ENCODE peak calls at places on chromosome 7, in six cellular contexts. U is AG04450, K is GM10248, H is ovary, S is heart left ventricle, X is mammary epithelial cell. W is an unnamed sample.

GRCh38 chr7:90579181-90579688 is 16.9 kb upstream of the CDK14 start:
- DNase-seq in U (no peak), S (no peak), X (peak; percentile 95), K (no peak), H (no peak), W (peak; percentile 92)

GRCh38 chr7:106312906-106313305 is 28.1 kb upstream of the NAMPT start:
- DNase-seq in H (no peak), X (no peak), S (no peak), U (no peak), K (no peak), W (no peak)

GRCh38 chr7:12967322-12967721 is 279.9 kb downstream of the ARL4A start:
- DNase-seq in H (no peak), U (no peak), X (no peak), K (no peak), S (no peak), W (no peak)

GRCh38 chr7:123499211-123499968 is 35.0 kb downstream of the IQUB start:
- DNase-seq in K (no peak), X (no peak), S (no peak), H (no peak), U (no peak), W (no peak)

GRCh38 chr7:39507866-39508551 is 58.2 kb upstream of the YAE1 start:
- DNase-seq in U (no peak), K (peak; percentile 15), S (peak; percentile 27), H (no peak), X (no peak), W (no peak)

GRCh38 chr7:2886900-2887299 is 42.8 kb upstream of the GNA12 start:
- DNase-seq in U (peak; percentile 56), S (peak; percentile 41), X (peak; percentile 68), H (peak; percentile 67), K (peak; percentile 78), W (peak; percentile 89)

GRCh38 chr7:107035446-107035845 is 9.1 kb upstream of the PRKAR2B start:
- DNase-seq in H (no peak), K (no peak), X (peak; percentile 70), U (peak; percentile 61), S (no peak), W (peak; percentile 79)

GRCh38 chr7:9250876-9251275 is 817.5 kb downstream of the NXPH1 start:
- DNase-seq in U (no peak), X (no peak), S (no peak), H (no peak), K (no peak), W (no peak)

GRCh38 chr7:123715198-123715597 is 33.6 kb downstream of the WASL start:
- DNase-seq in U (no peak), K (no peak), H (no peak), X (no peak), S (no peak), W (no peak)

GRCh38 chr7:104096683-104097082 is 107.2 kb upstream of the RELN start:
- DNase-seq in S (no peak), K (no peak), H (no peak), U (no peak), X (peak; percentile 36), W (no peak)

GRCh38 chr7:97006146-97006950 is 995 bp downstream of the DLX6 start:
- DNase-seq in U (no peak), S (no peak), K (no peak), H (peak; percentile 58), X (peak; percentile 55), W (no peak)

GRCh38 chr7:79876769-79877362 is 257.8 kb upstream of the GNAI1 start:
- DNase-seq in S (no peak), X (peak; percentile 78), H (no peak), U (peak; percentile 92), K (no peak), W (peak; percentile 89)

GRCh38 chr7:31488562-31489203 is 25.2 kb upstream of the ITPRID1 start:
- DNase-seq in H (no peak), S (peak; percentile 34), X (peak; percentile 57), K (peak; percentile 74), U (no peak), W (peak; percentile 5)

GRCh38 chr7:30562498-30562897 is 32.2 kb upstream of the GARS1 start:
- DNase-seq in K (no peak), U (peak; percentile 26), H (no peak), S (no peak), X (no peak), W (peak; percentile 73)

GRCh38 chr7:112131016-112131415 is 75.2 kb downstream of the DOCK4 start:
- DNase-seq in K (no peak), H (no peak), X (no peak), U (no peak), S (no peak), W (no peak)

GRCh38 chr7:99623091-99623693 is 6.4 kb downstream of the ZSCAN25 start:
- DNase-seq in U (no peak), K (no peak), H (no peak), X (peak; percentile 90), S (no peak), W (no peak)

GRCh38 chr7:138890782-138891445 is 90.3 kb downstream of the KIAA1549 start:
- DNase-seq in U (no peak), K (no peak), X (no peak), H (peak; percentile 58), S (peak; percentile 35), W (no peak)

GRCh38 chr7:584122-584465 is 64.4 kb upstream of the PDGFA start:
- DNase-seq in X (no peak), H (no peak), K (no peak), U (no peak), S (no peak), W (no peak)

GRCh38 chr7:140674899-140675701 is 2.4 kb downstream of the ADCK2 start:
- DNase-seq in H (peak; percentile 25), S (peak; percentile 39), X (no peak), K (no peak), U (no peak), W (peak; percentile 73)

GRCh38 chr7:42642699-42643098 is 269.2 kb downstream of the C7orf25 start:
- DNase-seq in X (no peak), H (no peak), U (no peak), K (no peak), S (no peak), W (no peak)

GRCh38 chr7:123682690-123683089 is 27.0 kb downstream of the LMOD2 start:
- DNase-seq in S (no peak), X (peak; percentile 32), H (no peak), K (no peak), U (peak; percentile 38), W (peak; percentile 83)

GRCh38 chr7:29337628-29338116 is 143.1 kb downstream of the CHN2 start:
- DNase-seq in U (no peak), H (no peak), K (no peak), S (no peak), X (no peak), W (peak; percentile 83)

GRCh38 chr7:1607686-1608085 is 37.9 kb upstream of the PSMG3 start:
- DNase-seq in H (no peak), X (no peak), K (no peak), S (no peak), U (no peak), W (no peak)

GRCh38 chr7:1673581-1674102 is 3.6 kb downstream of the ELFN1 start:
- DNase-seq in H (no peak), X (no peak), U (no peak), K (peak; percentile 18), S (no peak), W (no peak)

GRCh38 chr7:51629206-51629605 is 312.6 kb upstream of the COBL start:
- DNase-seq in U (no peak), X (no peak), H (no peak), K (no peak), S (no peak), W (no peak)